ENCODE peak calls at places on chromosomes 6 and 20, in five cellular contexts. D is nephron progenitor cell, J is B cell, T is PC-3, R is left ventricle myocardium inferior. Y is an unnamed sample.

GRCh38 chr20:3797592-3798404 is 1.7 kb downstream of the CDC25B start:
- DNase-seq in T (peak), J (no peak), D (no peak), R (no peak), Y (no peak)

GRCh38 chr6:128964771-128965170 is 81.8 kb downstream of the LAMA2 start:
- DNase-seq in T (no peak), R (no peak), J (no peak), D (no peak), Y (no peak)

GRCh38 chr6:128567029-128567428 is 46.6 kb upstream of the PTPRK start:
- DNase-seq in D (no peak), T (peak), J (no peak), R (no peak), Y (no peak)

GRCh38 chr6:39153766-39154397 is 38.9 kb upstream of the SAYSD1 start:
- DNase-seq in D (no peak), T (no peak), R (no peak), J (no peak), Y (no peak)

GRCh38 chr6:109790131-109790530 is 99.0 kb downstream of the FIG4 start:
- DNase-seq in D (no peak), T (peak), J (no peak), R (no peak), Y (no peak)

GRCh38 chr6:75244063-75244575 is 518 bp upstream of the COX7A2 start:
- DNase-seq in T (no peak), R (no peak), J (no peak), D (no peak), Y (no peak)

GRCh38 chr20:51298141-51298540 is 244.4 kb downstream of the NFATC2 start:
- DNase-seq in D (no peak), R (no peak), T (no peak), J (no peak), Y (no peak)

GRCh38 chr6:149544646-149545257 is 1.1 kb downstream of the PPIL4 start:
- DNase-seq in R (no peak), D (no peak), J (no peak), T (no peak), Y (no peak)

GRCh38 chr20:38894091-38894847 is 31.9 kb upstream of the FAM83D start:
- DNase-seq in D (no peak), T (no peak), J (no peak), R (peak), Y (no peak)
- TF ChIP-seq CTCF in D (no peak), T (no peak), J (peak), R (peak), Y (no peak)

GRCh38 chr6:16961577-16961976 is 140.3 kb upstream of the STMND1 start:
- DNase-seq in R (no peak), T (peak), J (no peak), D (no peak), Y (no peak)

GRCh38 chr6:16959789-16960188 is 142.1 kb upstream of the STMND1 start:
- DNase-seq in T (no peak), D (no peak), J (no peak), R (no peak), Y (no peak)

GRCh38 chr6:16965679-16966078 is 136.2 kb upstream of the STMND1 start:
- DNase-seq in D (no peak), R (no peak), T (peak), J (no peak), Y (no peak)

GRCh38 chr6:16966821-16967817 is 134.7 kb upstream of the STMND1 start:
- DNase-seq in R (no peak), D (no peak), J (no peak), T (no peak), Y (no peak)

GRCh38 chr6:16964553-16965499 is 137.0 kb upstream of the STMND1 start:
- DNase-seq in R (peak), T (peak), D (peak), J (no peak), Y (peak)
- TF ChIP-seq CTCF in R (peak), T (peak), D (peak), J (peak), Y (peak)

GRCh38 chr6:167697316-167697715 is 129.4 kb upstream of the AFDN start:
- DNase-seq in D (no peak), R (no peak), T (no peak), J (no peak), Y (no peak)
- TF ChIP-seq CTCF in D (no peak), R (no peak), T (no peak), J (no peak), Y (no peak)

DNA sequence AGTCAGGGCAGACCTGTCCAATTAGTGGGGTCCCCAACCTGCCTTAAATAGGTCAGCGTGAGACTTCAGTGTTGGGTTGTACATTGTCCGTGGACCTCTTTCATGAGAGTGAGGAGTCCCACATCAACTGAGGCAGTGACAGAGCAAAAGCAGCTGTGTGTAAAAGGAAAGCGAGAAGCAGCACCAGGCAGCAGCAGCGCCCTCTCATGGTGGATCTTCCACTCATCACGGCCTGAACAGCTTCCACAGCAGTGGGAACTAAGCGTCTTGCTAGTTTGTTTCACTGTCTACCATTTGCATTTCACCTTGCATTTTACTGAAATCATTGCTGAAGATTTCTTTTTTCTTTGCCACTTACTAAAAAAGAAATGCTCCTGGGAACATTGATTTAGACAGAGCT is 333.8 kb downstream of the PKHD1 start:
- DNase-seq in J (no peak), R (peak), D (peak), T (peak), Y (peak)
- TF ChIP-seq CTCF in J (no peak), R (peak), D (peak), T (peak), Y (peak)

DNA sequence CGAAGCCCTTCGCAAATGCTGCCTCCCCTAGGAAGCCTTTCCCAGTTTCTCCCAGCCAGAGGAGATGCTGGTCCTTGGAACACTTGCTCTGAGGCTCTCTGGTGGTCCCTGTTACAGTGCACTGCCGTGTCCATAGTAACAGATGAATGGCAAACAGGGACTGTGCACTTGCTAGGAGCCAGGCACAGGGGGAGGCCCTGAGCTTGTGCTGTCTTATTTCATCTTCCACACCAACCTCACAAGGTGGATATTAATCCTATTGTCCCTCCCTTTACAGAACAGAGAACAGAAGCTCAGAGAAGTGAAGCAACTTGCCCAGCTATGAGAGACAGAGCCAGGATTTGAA is 19.0 kb downstream of the SRC start:
- DNase-seq in D (no peak), T (no peak), R (no peak), J (no peak), Y (no peak)
- TF ChIP-seq CTCF in D (no peak), T (no peak), R (no peak), J (no peak), Y (no peak)

DNA sequence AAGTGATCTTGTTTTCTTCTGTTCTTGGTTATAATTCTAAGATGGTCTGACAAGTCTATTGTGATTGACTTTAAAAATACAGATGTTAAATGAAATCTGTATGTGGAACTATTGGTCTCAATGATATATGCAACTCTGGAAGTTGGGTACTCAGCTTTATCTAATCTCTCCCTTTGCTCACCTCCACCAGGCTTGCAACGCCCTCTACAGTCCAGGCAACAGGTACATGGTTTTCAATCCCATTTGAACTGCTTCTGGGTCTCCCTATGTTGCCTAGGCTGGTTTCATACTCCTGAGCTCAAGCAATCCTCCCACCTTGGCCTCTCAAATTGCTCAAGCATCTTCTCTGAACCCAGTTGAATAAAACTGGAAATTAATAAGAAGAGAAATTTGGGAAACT is 25.6 kb upstream of the HLA-DQB1 start:
- DNase-seq in J (peak), R (no peak), D (peak), T (peak), Y (peak)
- TF ChIP-seq CTCF in J (peak), R (peak), D (peak), T (peak), Y (no peak)

Y was measured in endothelial cell.